ENCODE peak calls at places on chromosomes 6 and 20, in ten cellular contexts. D, Y, O, V, B, H, M, S, W and E are unnamed samples.

GRCh38 chr6:50390416-50390815 is 322.9 kb upstream of the TFAP2D start:
- DNase-seq in D (no peak), O (no peak), H (no peak), B (no peak), S (no peak), M (no peak), V (no peak), Y (no peak), W (no peak), E (no peak)

GRCh38 chr6:116313377-116313776 is 33.6 kb upstream of the TSPYL1 start:
- DNase-seq in D (no peak), W (no peak), O (no peak), V (peak; percentile 18), M (no peak), Y (peak; percentile 45), S (no peak), B (no peak), H (peak; percentile 58), E (no peak)

GRCh38 chr20:5675103-5676091 is 74.8 kb upstream of the SHLD1 start:
- DNase-seq in B (no peak), H (no peak), Y (no peak), D (no peak), V (no peak), M (no peak), W (no peak), S (no peak), O (no peak), E (no peak)

GRCh38 chr20:1491891-1492642 is 847 bp upstream of the SIRPB2 start:
- DNase-seq in M (no peak), W (no peak), O (no peak), Y (peak; percentile 35), V (no peak), H (no peak), S (no peak), B (no peak), D (no peak), E (no peak)

GRCh38 chr6:147382945-147383554 is 125.4 kb upstream of the SAMD5 start:
- DNase-seq in W (no peak), Y (peak; percentile 70), V (peak; percentile 18), H (peak; percentile 51), M (no peak), O (peak; percentile 63), D (peak; percentile 13), S (no peak), B (no peak), E (peak; percentile 13)

GRCh38 chr6:90184334-90185298 is 112.0 kb downstream of the BACH2 start:
- DNase-seq in H (peak; percentile 84), W (no peak), S (no peak), D (peak; percentile 15), V (no peak), O (no peak), M (no peak), Y (no peak), B (no peak), E (no peak)

GRCh38 chr6:90294614-90294988 is 2.0 kb downstream of the BACH2 start:
- DNase-seq in O (peak; percentile 51), D (no peak), H (peak; percentile 37), Y (no peak), S (no peak), W (no peak), M (no peak), V (no peak), B (peak; percentile 29), E (no peak)

GRCh38 chr20:62859721-62860120 is 1.9 kb downstream of the TCFL5 start:
- DNase-seq in S (no peak), V (no peak), Y (no peak), W (no peak), M (no peak), O (no peak), H (no peak), B (no peak), D (no peak), E (no peak)

GRCh38 chr6:129368076-129368475 is 341.9 kb downstream of the ARHGAP18 start:
- DNase-seq in V (no peak), D (no peak), Y (no peak), M (no peak), H (no peak), B (no peak), W (no peak), O (no peak), S (no peak), E (no peak)

GRCh38 chr20:60559462-60559861 is 601.2 kb downstream of the CDH26 start:
- DNase-seq in Y (no peak), O (peak; percentile 35), W (no peak), D (no peak), B (peak; percentile 42), S (no peak), H (no peak), V (no peak), M (no peak), E (no peak)

GRCh38 chr6:168675933-168676551 is 235.1 kb downstream of the SMOC2 start:
- DNase-seq in H (no peak), S (no peak), Y (no peak), V (no peak), O (no peak), W (no peak), B (no peak), M (no peak), D (no peak), E (no peak)

DNA sequence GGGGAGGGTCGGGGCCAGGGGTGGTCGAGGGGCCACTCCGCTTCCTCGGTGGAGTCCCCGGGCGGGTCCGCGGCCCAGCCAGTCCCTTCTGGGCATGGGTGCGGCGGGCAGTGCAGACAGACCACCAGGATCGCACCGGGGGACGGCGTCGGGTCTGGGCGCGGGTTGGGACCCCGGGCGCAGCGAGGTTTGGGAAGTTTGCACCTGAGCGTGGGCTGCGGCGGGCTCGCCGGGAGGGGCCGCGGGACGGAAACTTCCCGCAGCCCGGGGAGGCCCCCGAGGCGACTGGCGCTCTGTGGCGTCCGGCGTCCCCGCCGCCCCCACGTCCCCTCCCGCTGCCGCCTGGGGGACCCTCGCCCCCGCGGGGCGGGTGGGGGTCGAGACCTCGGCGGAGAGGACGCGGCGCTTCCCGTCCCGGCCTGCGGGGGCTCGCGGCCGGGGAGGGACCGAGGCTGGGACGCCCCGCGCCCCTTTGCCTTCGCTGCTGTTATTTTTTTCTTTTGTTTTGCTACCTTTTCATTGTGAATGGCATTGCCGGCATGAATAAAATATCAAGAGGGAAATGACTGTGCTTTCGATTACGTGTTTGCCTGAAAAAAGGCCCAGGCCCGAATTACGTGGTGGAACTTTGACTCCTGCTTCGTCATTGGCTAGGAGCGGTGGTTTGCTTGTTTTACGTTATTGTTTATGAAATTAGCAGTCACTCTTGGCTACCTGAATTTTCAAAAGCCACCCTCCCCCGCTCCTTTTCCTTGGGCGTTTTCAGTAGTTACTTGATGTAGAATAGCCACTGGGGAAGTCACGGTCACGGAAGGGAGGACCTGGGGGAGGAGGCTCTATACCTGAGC is 701 bp downstream of the SNX9 start:
- DNase-seq in V (peak; percentile 59), D (peak; percentile 62), W (peak; percentile 50), Y (peak; percentile 83), M (no peak), B (peak; percentile 50), O (peak; percentile 49), S (peak; percentile 24), H (peak; percentile 77), E (peak; percentile 52)
- TF ChIP-seq CTCF in V (no peak), D (no peak), W (no peak), Y (no peak), M (no peak), B (no peak), O (peak; percentile 15), S (peak; percentile 29), H (no peak), E (no peak)

GRCh38 chr6:75143186-75143585 is 62.7 kb downstream of the COL12A1 start:
- DNase-seq in Y (peak; percentile 78), V (peak; percentile 84), H (peak; percentile 88), S (no peak), D (no peak), O (no peak), B (no peak), W (no peak), M (no peak), E (no peak)

GRCh38 chr6:75144396-75144795 is 61.5 kb downstream of the COL12A1 start:
- DNase-seq in V (no peak), B (no peak), H (no peak), Y (no peak), W (no peak), D (no peak), M (no peak), O (no peak), S (no peak), E (no peak)

GRCh38 chr6:75145211-75145610 is 60.6 kb downstream of the COL12A1 start:
- DNase-seq in O (no peak), M (no peak), W (no peak), S (no peak), D (no peak), Y (no peak), H (no peak), V (no peak), B (no peak), E (no peak)

GRCh38 chr6:75147512-75147911 is 58.3 kb downstream of the COL12A1 start:
- DNase-seq in O (no peak), D (no peak), V (no peak), W (no peak), H (peak; percentile 81), S (no peak), B (no peak), M (no peak), Y (peak; percentile 47), E (no peak)

GRCh38 chr6:75145976-75146375 is 59.9 kb downstream of the COL12A1 start:
- DNase-seq in O (peak; percentile 26), B (no peak), H (no peak), Y (no peak), V (no peak), D (no peak), W (no peak), M (no peak), S (no peak), E (no peak)
- TF ChIP-seq CTCF in O (peak; percentile 41), B (no peak), H (no peak), Y (no peak), V (no peak), D (no peak), W (no peak), M (no peak), S (no peak), E (no peak)

GRCh38 chr6:79869600-79870084 is 77.7 kb downstream of the ELOVL4 start:
- DNase-seq in Y (peak; percentile 76), O (peak; percentile 89), D (peak; percentile 67), W (peak; percentile 78), V (peak; percentile 63), S (peak; percentile 76), M (peak; percentile 11), H (peak; percentile 61), B (peak; percentile 87), E (peak; percentile 33)
- TF ChIP-seq CTCF in Y (peak; percentile 96), O (peak; percentile 67), D (peak; percentile 52), W (peak; percentile 96), V (peak; percentile 95), S (peak; percentile 96), M (peak; percentile 89), H (peak; percentile 96), B (peak; percentile 90), E (peak; percentile 94)

DNA sequence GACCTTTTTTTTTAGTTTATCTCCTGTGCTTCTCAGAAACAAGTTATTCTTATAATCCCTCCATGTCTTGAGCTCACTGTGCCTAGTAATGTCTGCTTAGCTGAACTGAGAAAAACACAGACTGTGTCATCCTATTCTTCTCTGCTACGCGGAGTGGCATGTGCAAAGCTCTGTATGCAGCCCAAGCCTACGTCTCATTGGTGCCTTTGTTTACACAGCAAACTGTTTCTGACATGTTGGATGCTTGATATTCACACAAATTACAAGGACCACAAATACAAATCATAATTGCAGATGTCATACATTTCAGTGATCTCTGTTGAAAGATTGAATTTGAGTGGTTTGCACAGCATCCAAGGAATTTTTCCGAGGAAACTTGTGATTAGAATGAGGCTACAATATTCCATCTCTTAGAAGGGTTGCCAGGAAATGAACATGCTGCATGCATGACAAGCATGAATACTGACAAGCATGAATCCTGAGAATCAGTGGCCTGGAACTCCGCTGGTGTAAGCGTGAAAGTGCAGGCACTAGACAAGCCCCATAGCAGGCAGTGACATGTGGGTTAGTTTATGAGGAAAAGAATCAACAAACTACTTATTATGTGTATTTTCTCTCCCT is 128.4 kb upstream of the SGK1 start:
- DNase-seq in Y (peak; percentile 51), S (no peak), W (no peak), H (peak; percentile 74), O (no peak), D (no peak), V (no peak), M (no peak), B (no peak), E (no peak)
- TF ChIP-seq CTCF in Y (no peak), S (no peak), W (no peak), H (no peak), O (no peak), D (no peak), V (no peak), M (no peak), B (no peak), E (no peak)